ENCODE peak calls at places on chromosomes 12 and 14, in seven cellular contexts. Z, Q, X, F, N, R and D are unnamed samples.

GRCh38 chr12:112419269-112420133 is 754 bp downstream of the PTPN11 start:
- DNase-seq in Z (peak; percentile 89), Q (peak; percentile 50), X (no peak), F (peak; percentile 37), N (peak; percentile 85), R (peak; percentile 67), D (peak; percentile 90)

GRCh38 chr14:99682809-99683618 is 1.1 kb upstream of the CYP46A1 start:
- DNase-seq in Z (peak; percentile 69), Q (peak; percentile 21), X (peak; percentile 89), F (peak; percentile 91), N (peak; percentile 87), R (peak; percentile 87), D (peak; percentile 91)

GRCh38 chr12:75455839-75456238 is 24.7 kb upstream of the GLIPR1 start:
- DNase-seq in Z (no peak), Q (no peak), X (no peak), F (no peak), N (no peak), R (no peak), D (no peak)

GRCh38 chr12:55933158-55933798 is 2.3 kb downstream of the DGKA start:
- DNase-seq in Z (peak; percentile 58), Q (no peak), X (no peak), F (peak; percentile 14), N (no peak), R (no peak), D (peak; percentile 60)

GRCh38 chr12:452667-453210 is 7.0 kb upstream of the B4GALNT3 start:
- DNase-seq in Z (no peak), Q (no peak), X (peak; percentile 88), F (peak; percentile 82), N (no peak), R (no peak), D (no peak)

GRCh38 chr12:23221066-23221465 is 596.1 kb downstream of the ETNK1 start:
- DNase-seq in Z (no peak), Q (no peak), X (no peak), F (no peak), N (peak; percentile 68), R (peak; percentile 27), D (no peak)

GRCh38 chr12:97535582-97535981 is 73.0 kb downstream of the RMST start:
- DNase-seq in Z (no peak), Q (no peak), X (no peak), F (no peak), N (no peak), R (no peak), D (peak; percentile 29)

GRCh38 chr14:56528927-56529326 is 50.7 kb upstream of the TMEM260 start:
- DNase-seq in Z (no peak), Q (no peak), X (no peak), F (no peak), N (peak; percentile 35), R (no peak), D (no peak)

GRCh38 chr12:130266751-130267150 is 70.9 kb upstream of the PIWIL1 start:
- DNase-seq in Z (no peak), Q (no peak), X (no peak), F (no peak), N (peak; percentile 75), R (peak; percentile 42), D (no peak)

GRCh38 chr12:6039894-6040601 is 84.4 kb downstream of the VWF start:
- DNase-seq in Z (peak; percentile 76), Q (peak; percentile 49), X (peak; percentile 57), F (peak; percentile 42), N (peak; percentile 90), R (peak; percentile 78), D (peak; percentile 84)

GRCh38 chr14:102316048-102316745 is 3.3 kb upstream of the ZNF839 start:
- DNase-seq in Z (peak; percentile 20), Q (no peak), X (peak; percentile 31), F (no peak), N (no peak), R (peak; percentile 51), D (peak; percentile 84)

GRCh38 chr12:44247588-44247987 is 411.7 kb downstream of the TMEM117 start:
- DNase-seq in Z (no peak), Q (no peak), X (no peak), F (no peak), N (peak; percentile 71), R (peak; percentile 2), D (no peak)

GRCh38 chr12:40104461-40105264 is 1.2 kb downstream of the SLC2A13 start:
- DNase-seq in Z (peak; percentile 6), Q (no peak), X (no peak), F (no peak), N (peak; percentile 27), R (no peak), D (no peak)

GRCh38 chr12:56038022-56038665 is 3.6 kb upstream of the RPS26 start:
- DNase-seq in Z (no peak), Q (no peak), X (no peak), F (no peak), N (no peak), R (no peak), D (no peak)

GRCh38 chr14:99321236-99321925 is 49.4 kb upstream of the BCL11B start:
- DNase-seq in Z (no peak), Q (no peak), X (no peak), F (no peak), N (no peak), R (no peak), D (no peak)

GRCh38 chr14:34172052-34172451 is 221.2 kb upstream of the EGLN3 start:
- DNase-seq in Z (no peak), Q (no peak), X (no peak), F (no peak), N (no peak), R (no peak), D (no peak)

GRCh38 chr14:104262515-104263514 is 124.4 kb downstream of the KIF26A start:
- DNase-seq in Z (no peak), Q (no peak), X (no peak), F (no peak), N (no peak), R (no peak), D (no peak)

GRCh38 chr12:90090929-90091651 is 382.5 kb upstream of the ATP2B1 start:
- DNase-seq in Z (peak; percentile 90), Q (peak; percentile 63), X (peak; percentile 16), F (peak; percentile 7), N (no peak), R (no peak), D (peak; percentile 86)

GRCh38 chr12:107447336-107447735 is 238.3 kb upstream of the PWP1 start:
- DNase-seq in Z (no peak), Q (no peak), X (no peak), F (no peak), N (no peak), R (peak; percentile 67), D (no peak)

GRCh38 chr14:64720190-64720589 is 16.0 kb downstream of the PLEKHG3 start:
- DNase-seq in Z (peak; percentile 90), Q (peak; percentile 15), X (no peak), F (no peak), N (no peak), R (no peak), D (peak; percentile 83)

GRCh38 chr14:50559990-50560928 is at the start of gene ATL1:
- DNase-seq in Z (peak; percentile 80), Q (peak; percentile 45), X (peak; percentile 61), F (peak; percentile 51), N (peak; percentile 90), R (peak; percentile 92), D (peak; percentile 92)

GRCh38 chr12:45214739-45215418 is 1.0 kb upstream of the ANO6 start:
- DNase-seq in Z (peak; percentile 51), Q (no peak), X (peak; percentile 10), F (no peak), N (no peak), R (peak; percentile 10), D (peak; percentile 26)

GRCh38 chr12:81627336-81628189 is 131.6 kb downstream of the PPFIA2 start:
- DNase-seq in Z (peak; percentile 27), Q (peak; percentile 0), X (no peak), F (no peak), N (peak; percentile 75), R (peak; percentile 67), D (peak; percentile 68)

GRCh38 chr12:47904647-47905312 is at the start of gene VDR:
- DNase-seq in Z (peak; percentile 79), Q (peak; percentile 21), X (peak; percentile 82), F (peak; percentile 75), N (peak; percentile 90), R (peak; percentile 88), D (peak; percentile 83)

GRCh38 chr14:55707365-55707804 is 127.4 kb downstream of the KTN1 start:
- DNase-seq in Z (peak; percentile 69), Q (no peak), X (no peak), F (no peak), N (peak; percentile 53), R (peak; percentile 68), D (peak; percentile 66)

GRCh38 chr12:104002686-104003085 is 37.0 kb downstream of the TDG start:
- DNase-seq in Z (no peak), Q (no peak), X (no peak), F (no peak), N (no peak), R (no peak), D (no peak)

GRCh38 chr14:83291716-83292115 is 1758.1 kb upstream of the SEL1L start:
- DNase-seq in Z (no peak), Q (no peak), X (no peak), F (no peak), N (no peak), R (no peak), D (no peak)